ENCODE peak calls at places on chromosomes 13 and 19, in seven cellular contexts. N is progenitor cell of endocrine pancreas, C is MCF 10A, L is fibroblast of pulmonary artery, I is GM23338, K is GM13976, J is WTC11. S is an unnamed sample.

GRCh38 chr13:28805193-28805819 is 14.8 kb upstream of the MTUS2 start:
- DNase-seq in N (no peak), C (peak), L (peak), I (peak), K (no peak), J (peak), S (no peak)

GRCh38 chr13:96500953-96501352 is 411.0 kb downstream of the HS6ST3 start:
- DNase-seq in N (no peak), C (no peak), L (no peak), I (no peak), K (no peak), J (no peak), S (no peak)

GRCh38 chr19:16661480-16662034 is 618 bp downstream of the TMEM38A start:
- DNase-seq in N (peak), C (no peak), L (no peak), I (peak), K (peak), J (peak), S (peak)

GRCh38 chr19:8194528-8195275 is 14.5 kb upstream of the CERS4 start:
- DNase-seq in N (no peak), C (no peak), L (no peak), I (no peak), K (no peak), J (no peak), S (no peak)

GRCh38 chr19:28876604-28877123 is 336.3 kb downstream of the UQCRFS1 start:
- DNase-seq in N (no peak), C (no peak), L (no peak), I (no peak), K (no peak), J (no peak), S (no peak)

GRCh38 chr19:33486936-33487793 is 34.4 kb downstream of the PEPD start:
- DNase-seq in N (no peak), C (no peak), L (no peak), I (no peak), K (no peak), J (no peak), S (no peak)

GRCh38 chr13:98202026-98202425 is 25.0 kb upstream of the RNF113B start:
- DNase-seq in N (no peak), C (no peak), L (no peak), I (no peak), K (no peak), J (no peak), S (no peak)

GRCh38 chr13:49679244-49679643 is 12.0 kb downstream of the EBPL start:
- DNase-seq in N (no peak), C (peak), L (peak), I (no peak), K (peak), J (no peak), S (peak)

GRCh38 chr19:9597027-9597426 is 12.7 kb upstream of the ZNF121 start:
- DNase-seq in N (no peak), C (peak), L (peak), I (no peak), K (no peak), J (no peak), S (no peak)

GRCh38 chr13:103006706-103007426 is 59.4 kb downstream of the SLC10A2 start:
- DNase-seq in N (no peak), C (no peak), L (no peak), I (no peak), K (no peak), J (no peak), S (peak)

GRCh38 chr13:20230913-20231838 is 943 bp downstream of the GJB6 start:
- DNase-seq in N (no peak), C (no peak), L (no peak), I (peak), K (no peak), J (peak), S (peak)

GRCh38 chr13:112966776-112967175 is 2.2 kb upstream of the MCF2L start:
- DNase-seq in N (no peak), C (no peak), L (no peak), I (no peak), K (no peak), J (no peak), S (no peak)

GRCh38 chr13:46355906-46356305 is 31.1 kb downstream of the RUBCNL start:
- DNase-seq in N (no peak), C (no peak), L (no peak), I (no peak), K (no peak), J (no peak), S (no peak)

GRCh38 chr13:103312467-103312866 is 246.2 kb upstream of the SLC10A2 start:
- DNase-seq in N (no peak), C (no peak), L (no peak), I (no peak), K (no peak), J (no peak), S (no peak)

GRCh38 chr19:13153627-13154240 is 3.5 kb downstream of the IER2 start:
- DNase-seq in N (peak), C (peak), L (peak), I (peak), K (no peak), J (peak), S (no peak)

GRCh38 chr13:113622791-113623490 is 35.1 kb downstream of the ATP4B start:
- DNase-seq in N (no peak), C (no peak), L (no peak), I (no peak), K (no peak), J (no peak), S (no peak)

GRCh38 chr19:19280561-19280960 is 7.5 kb upstream of the TM6SF2 start:
- DNase-seq in N (no peak), C (no peak), L (peak), I (no peak), K (no peak), J (no peak), S (no peak)

GRCh38 chr19:4061178-4061682 is 5.5 kb downstream of the ZBTB7A start:
- DNase-seq in N (no peak), C (peak), L (no peak), I (peak), K (no peak), J (no peak), S (no peak)

GRCh38 chr19:19055701-19056100 is 8.1 kb upstream of the SLC25A42 start:
- DNase-seq in N (no peak), C (no peak), L (no peak), I (no peak), K (no peak), J (no peak), S (no peak)

GRCh38 chr19:18496167-18496979 is 25.5 kb downstream of the ELL start:
- DNase-seq in N (no peak), C (peak), L (peak), I (no peak), K (peak), J (no peak), S (peak)

GRCh38 chr13:79724348-79725103 is 243.6 kb downstream of the NDFIP2 start:
- DNase-seq in N (no peak), C (peak), L (peak), I (no peak), K (no peak), J (no peak), S (no peak)

GRCh38 chr13:89401209-89401810 is 1730.1 kb downstream of the SLITRK5 start:
- DNase-seq in N (no peak), C (peak), L (peak), I (peak), K (no peak), J (no peak), S (no peak)

GRCh38 chr19:34888091-34888490 is 38.6 kb upstream of the ZNF30 start:
- DNase-seq in N (no peak), C (no peak), L (no peak), I (peak), K (no peak), J (peak), S (no peak)

GRCh38 chr19:39971380-39971841 is 446 bp downstream of the PSMC4 start:
- DNase-seq in N (no peak), C (no peak), L (no peak), I (peak), K (no peak), J (peak), S (no peak)

GRCh38 chr19:43634877-43635560 is 4.6 kb downstream of the CADM4 start:
- DNase-seq in N (no peak), C (no peak), L (peak), I (peak), K (no peak), J (no peak), S (no peak)

GRCh38 chr13:87403748-87404432 is 267.3 kb upstream of the SLITRK5 start:
- DNase-seq in N (no peak), C (no peak), L (no peak), I (no peak), K (no peak), J (no peak), S (no peak)

GRCh38 chr13:51178456-51179074 is 43.6 kb upstream of the FAM124A start:
- DNase-seq in N (no peak), C (no peak), L (no peak), I (no peak), K (no peak), J (no peak), S (no peak)

GRCh38 chr13:114035186-114035582 is 61.3 kb upstream of the C13orf46 start:
- DNase-seq in N (no peak), C (no peak), L (no peak), I (no peak), K (no peak), J (no peak), S (no peak)

GRCh38 chr19:39738809-39739208 is 980 bp upstream of the CLC start:
- DNase-seq in N (no peak), C (no peak), L (no peak), I (no peak), K (no peak), J (no peak), S (no peak)

GRCh38 chr13:59247166-59247565 is 916.6 kb downstream of the DIAPH3 start:
- DNase-seq in N (no peak), C (peak), L (no peak), I (no peak), K (no peak), J (peak), S (no peak)

GRCh38 chr19:54426291-54426918 is 11.1 kb downstream of the TTYH1 start:
- DNase-seq in N (no peak), C (no peak), L (no peak), I (no peak), K (no peak), J (no peak), S (no peak)

GRCh38 chr19:30626567-30626966 is 254.4 kb downstream of the ZNF536 start:
- DNase-seq in N (no peak), C (no peak), L (no peak), I (no peak), K (no peak), J (no peak), S (no peak)

GRCh38 chr19:16447015-16447384 is 24.8 kb downstream of the EPS15L1 start:
- DNase-seq in N (no peak), C (peak), L (peak), I (no peak), K (peak), J (no peak), S (peak)

GRCh38 chr19:45079063-45079910 is at the start of gene GEMIN7:
- DNase-seq in N (peak), C (peak), L (peak), I (peak), K (peak), J (peak), S (peak)
- TF ChIP-seq CTCF in N (peak), C (no peak), L (no peak), I (no peak), K (no peak), J (no peak), S (no peak)

GRCh38 chr13:45121421-45121820 is 1.1 kb downstream of the GTF2F2 start:
- DNase-seq in N (no peak), C (peak), L (peak), I (peak), K (peak), J (no peak), S (peak)
- TF ChIP-seq CTCF in N (peak), C (no peak), L (peak), I (no peak), K (no peak), J (no peak), S (no peak)

GRCh38 chr13:34078334-34078999 is 260.5 kb downstream of the RFC3 start:
- DNase-seq in N (no peak), C (no peak), L (no peak), I (peak), K (no peak), J (no peak), S (no peak)

GRCh38 chr13:34076319-34076718 is 258.4 kb downstream of the RFC3 start:
- DNase-seq in N (no peak), C (no peak), L (no peak), I (no peak), K (no peak), J (no peak), S (no peak)

DNA sequence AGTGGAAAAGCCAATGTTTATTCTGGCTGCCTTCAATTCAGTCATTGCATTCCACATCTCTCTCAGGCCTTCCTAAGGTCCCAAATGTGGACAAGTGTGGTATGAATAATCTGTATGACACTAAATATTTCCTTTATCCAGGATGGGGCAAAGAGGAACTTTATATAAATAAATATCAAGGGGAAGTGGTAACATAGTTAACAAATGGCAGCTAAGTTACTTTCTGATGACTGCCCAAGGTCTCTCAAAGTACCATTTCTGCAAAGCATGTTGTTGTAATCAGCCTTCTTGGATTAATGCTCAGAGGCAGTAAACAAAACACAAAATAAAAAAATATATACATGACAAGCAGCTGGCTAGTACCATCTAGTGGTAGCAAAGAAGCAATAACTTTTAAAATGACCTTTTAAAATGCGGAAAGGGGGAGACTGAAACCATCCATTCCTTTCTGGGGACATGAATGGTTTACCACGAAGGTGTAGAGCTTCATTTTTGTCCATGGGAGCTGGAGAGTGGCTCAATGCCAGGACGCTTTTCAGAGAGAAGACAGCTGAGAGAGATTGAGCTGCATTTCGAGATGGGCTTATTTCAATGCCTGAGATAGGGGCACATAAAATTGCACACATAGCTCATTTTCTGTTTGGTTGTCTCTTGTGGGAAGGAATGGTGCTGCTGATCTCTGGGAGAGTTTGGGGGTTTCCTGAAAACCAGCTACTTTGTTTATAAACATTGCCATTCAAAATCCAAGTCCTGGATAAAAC is 259.2 kb downstream of the RFC3 start:
- DNase-seq in N (no peak), C (peak), L (peak), I (peak), K (no peak), J (no peak), S (peak)
- TF ChIP-seq CTCF in N (peak), C (peak), L (peak), I (peak), K (peak), J (peak), S (no peak)

GRCh38 chr13:72694314-72694713 is 33.1 kb downstream of the MZT1 start:
- DNase-seq in N (no peak), C (no peak), L (peak), I (no peak), K (no peak), J (no peak), S (no peak)

GRCh38 chr13:72698164-72698563 is 29.3 kb downstream of the MZT1 start:
- DNase-seq in N (no peak), C (no peak), L (peak), I (no peak), K (no peak), J (no peak), S (no peak)

GRCh38 chr13:72692884-72693514 is 34.4 kb downstream of the MZT1 start:
- DNase-seq in N (no peak), C (no peak), L (no peak), I (peak), K (no peak), J (no peak), S (no peak)

GRCh38 chr13:72693832-72694231 is 33.6 kb downstream of the MZT1 start:
- DNase-seq in N (no peak), C (no peak), L (no peak), I (no peak), K (no peak), J (no peak), S (no peak)

GRCh38 chr13:72696590-72696989 is 30.8 kb downstream of the MZT1 start:
- DNase-seq in N (no peak), C (peak), L (peak), I (no peak), K (no peak), J (no peak), S (no peak)
- TF ChIP-seq CTCF in N (peak), C (peak), L (peak), I (peak), K (no peak), J (no peak), S (no peak)

DNA sequence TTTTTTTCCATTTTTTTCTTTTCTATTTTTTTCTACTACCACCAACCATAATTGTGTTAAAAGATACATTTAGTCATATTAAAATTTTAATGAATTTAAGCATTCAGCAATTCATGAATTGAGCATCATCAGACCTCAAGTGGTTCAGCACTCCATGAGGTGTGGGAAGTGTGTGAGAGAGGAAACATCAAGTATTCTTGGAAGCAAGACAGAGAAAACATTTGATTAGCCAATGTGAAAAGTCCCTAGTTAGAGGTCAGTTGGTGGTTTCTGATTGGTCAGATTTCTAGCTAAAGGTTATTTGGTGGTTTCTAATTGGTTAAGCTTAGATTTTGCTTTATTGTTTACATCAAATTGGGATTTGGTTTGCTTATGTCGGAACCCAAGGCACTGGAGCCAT is 134.7 kb downstream of the KLF5 start:
- DNase-seq in N (no peak), C (no peak), L (no peak), I (no peak), K (no peak), J (no peak), S (no peak)
- TF ChIP-seq CTCF in N (no peak), C (no peak), L (no peak), I (no peak), K (no peak), J (no peak), S (no peak)

GRCh38 chr13:26601669-26602068 is 44.2 kb downstream of the WASF3 start:
- DNase-seq in N (no peak), C (peak), L (peak), I (no peak), K (peak), J (no peak), S (peak)
- TF ChIP-seq CTCF in N (no peak), C (no peak), L (no peak), I (no peak), K (no peak), J (no peak), S (no peak)

GRCh38 chr19:15320118-15320517 is 12.2 kb downstream of the BRD4 start:
- DNase-seq in N (no peak), C (no peak), L (no peak), I (no peak), K (no peak), J (no peak), S (no peak)
- TF ChIP-seq CTCF in N (no peak), C (no peak), L (no peak), I (no peak), K (no peak), J (no peak), S (no peak)

GRCh38 chr13:30934803-30935202 is 2.3 kb downstream of the TEX26 start:
- DNase-seq in N (no peak), C (no peak), L (no peak), I (no peak), K (no peak), J (no peak), S (no peak)

GRCh38 chr13:30933334-30933681 is 852 bp downstream of the TEX26 start:
- DNase-seq in N (no peak), C (no peak), L (no peak), I (no peak), K (no peak), J (no peak), S (no peak)

GRCh38 chr13:30932481-30933333 is at the start of gene TEX26:
- DNase-seq in N (peak), C (no peak), L (no peak), I (peak), K (no peak), J (peak), S (no peak)

GRCh38 chr13:30936920-30937319 is 4.5 kb downstream of the TEX26 start:
- DNase-seq in N (no peak), C (no peak), L (no peak), I (no peak), K (no peak), J (no peak), S (no peak)

DNA sequence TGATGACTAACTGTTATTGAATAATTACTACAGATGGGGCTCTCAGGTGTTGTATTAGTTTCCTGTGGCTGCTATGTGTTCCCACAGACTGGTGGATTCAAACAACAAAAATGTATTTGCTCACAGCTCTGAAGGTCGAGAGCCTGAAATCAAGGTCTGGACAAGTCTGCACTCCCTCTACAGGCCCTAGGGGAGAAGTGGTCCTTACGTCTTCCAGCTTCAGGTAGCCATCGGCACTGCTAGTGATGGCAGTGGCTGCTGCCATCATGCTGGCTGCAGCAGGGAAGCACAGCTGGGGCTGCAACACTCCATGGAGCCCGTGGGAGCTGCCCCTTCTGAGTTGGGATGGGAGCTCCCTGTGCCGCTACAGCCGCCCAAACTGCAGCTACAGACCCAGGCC is 1.9 kb downstream of the TEX26 start:
- DNase-seq in N (no peak), C (no peak), L (no peak), I (peak), K (no peak), J (peak), S (no peak)
- TF ChIP-seq CTCF in N (peak), C (no peak), L (peak), I (peak), K (no peak), J (peak), S (no peak)